ENCODE peak calls at places on chromosomes 3 and 15, in eight cellular contexts. M is heart left ventricle, S is uterus, A is adrenal gland, J is K562, G is HCT116, R is spleen, Y is stomach. I is an unnamed sample.
A peak's percentile ranks its signal among the peaks of the same experiment; 100 is the strongest.

GRCh38 chr3:188378786-188379185 is 224.8 kb downstream of the LPP start:
- DNase-seq in R (no peak), G (no peak), M (no peak), Y (no peak), A (no peak), S (no peak), J (no peak), I (peak; percentile 63)

GRCh38 chr15:92097473-92098178 is 244.1 kb downstream of the SLCO3A1 start:
- DNase-seq in A (peak; percentile 39), R (no peak), J (peak; percentile 51), G (peak; percentile 16), M (no peak), Y (peak; percentile 50), S (no peak), I (peak; percentile 58)

GRCh38 chr3:86984271-86984670 is 6.7 kb downstream of the VGLL3 start:
- DNase-seq in M (no peak), A (no peak), J (no peak), R (no peak), Y (no peak), G (no peak), S (no peak), I (no peak)

GRCh38 chr15:41564286-41564959 is 5.4 kb downstream of the TYRO3 start:
- DNase-seq in S (peak; percentile 46), Y (no peak), M (no peak), J (peak; percentile 78), G (no peak), R (peak; percentile 76), A (peak; percentile 82), I (no peak)

GRCh38 chr15:42858540-42858939 is 62.0 kb downstream of the TTBK2 start:
- DNase-seq in M (no peak), G (no peak), R (no peak), J (no peak), S (no peak), Y (no peak), A (no peak), I (no peak)

GRCh38 chr3:78734048-78734637 is 1033.7 kb downstream of the ROBO1 start:
- DNase-seq in Y (no peak), S (no peak), J (no peak), M (no peak), A (no peak), G (no peak), R (no peak), I (no peak)

GRCh38 chr15:70793694-70794093 is 30.3 kb upstream of the UACA start:
- DNase-seq in M (no peak), G (no peak), R (no peak), A (no peak), J (no peak), Y (peak; percentile 40), S (no peak), I (no peak)

GRCh38 chr3:187186801-187187421 is 10.4 kb upstream of the RTP1 start:
- DNase-seq in R (no peak), G (no peak), A (peak; percentile 36), M (peak; percentile 72), S (peak; percentile 66), Y (peak; percentile 59), J (peak; percentile 69), I (no peak)

GRCh38 chr3:133295199-133295901 is 104.5 kb upstream of the BFSP2 start:
- DNase-seq in A (peak; percentile 17), Y (no peak), J (no peak), M (no peak), S (no peak), R (no peak), G (no peak), I (no peak)

GRCh38 chr3:31610700-31611275 is 78.1 kb downstream of the STT3B start:
- DNase-seq in M (no peak), G (peak; percentile 10), S (no peak), Y (no peak), R (no peak), A (no peak), J (no peak), I (no peak)

DNA sequence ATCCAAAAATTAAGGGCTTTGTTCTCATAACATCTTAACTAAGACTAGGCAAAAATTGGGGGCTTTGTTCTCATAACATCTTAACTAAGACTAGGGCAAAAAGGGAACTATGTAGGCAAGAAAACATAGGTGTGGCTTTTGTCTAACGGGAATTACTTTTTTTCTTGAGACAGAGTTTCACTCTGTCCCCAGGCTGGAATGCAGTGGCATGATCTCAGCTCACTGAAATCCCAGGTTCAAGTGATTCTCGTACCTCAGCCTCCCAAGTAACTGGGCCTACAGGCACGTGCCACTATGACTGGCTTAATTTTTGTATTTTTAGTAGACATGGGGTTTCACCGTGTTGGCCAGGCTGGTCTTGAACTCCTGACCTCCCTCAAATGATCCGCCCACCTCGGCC is 49.8 kb upstream of the CSPG5 start:
- DNase-seq in G (no peak), M (no peak), R (no peak), Y (no peak), J (no peak), A (no peak), S (no peak), I (no peak)
- H3K36me3 ChIP-seq in G (peaks cover 34% of the 10 kb centered on the region), M (peaks cover 9% of the 10 kb centered on the region), R (peaks cover 35% of the 10 kb centered on the region), Y (peaks cover 77% of the 10 kb centered on the region), J (peaks cover 89% of the 10 kb centered on the region), A (peaks cover 15% of the 10 kb centered on the region), S (no peaks in the 10 kb centered on the region), I (no peaks in the 10 kb centered on the region)

GRCh38 chr15:65611888-65612615 is 1.1 kb upstream of the INTS14 start:
- DNase-seq in A (no peak), G (no peak), S (no peak), J (no peak), Y (no peak), M (no peak), R (no peak), I (no peak)
- TF ChIP-seq POLR2A in A (no peak), G (no peak), S (no peak), J (no peak), Y (no peak), M (no peak), R (no peak), I (no peak)

GRCh38 chr3:16399473-16399872 is 114.0 kb downstream of the RFTN1 start:
- DNase-seq in R (no peak), M (peak; percentile 47), J (no peak), S (peak; percentile 66), G (no peak), Y (no peak), A (peak; percentile 31), I (no peak)
- H3K36me3 ChIP-seq in R (no peaks in the 10 kb centered on the region), M (no peaks in the 10 kb centered on the region), J (no peaks in the 10 kb centered on the region), S (no peaks in the 10 kb centered on the region), G (no peaks in the 10 kb centered on the region), Y (no peaks in the 10 kb centered on the region), A (no peaks in the 10 kb centered on the region), I (no peaks in the 10 kb centered on the region)

DNA sequence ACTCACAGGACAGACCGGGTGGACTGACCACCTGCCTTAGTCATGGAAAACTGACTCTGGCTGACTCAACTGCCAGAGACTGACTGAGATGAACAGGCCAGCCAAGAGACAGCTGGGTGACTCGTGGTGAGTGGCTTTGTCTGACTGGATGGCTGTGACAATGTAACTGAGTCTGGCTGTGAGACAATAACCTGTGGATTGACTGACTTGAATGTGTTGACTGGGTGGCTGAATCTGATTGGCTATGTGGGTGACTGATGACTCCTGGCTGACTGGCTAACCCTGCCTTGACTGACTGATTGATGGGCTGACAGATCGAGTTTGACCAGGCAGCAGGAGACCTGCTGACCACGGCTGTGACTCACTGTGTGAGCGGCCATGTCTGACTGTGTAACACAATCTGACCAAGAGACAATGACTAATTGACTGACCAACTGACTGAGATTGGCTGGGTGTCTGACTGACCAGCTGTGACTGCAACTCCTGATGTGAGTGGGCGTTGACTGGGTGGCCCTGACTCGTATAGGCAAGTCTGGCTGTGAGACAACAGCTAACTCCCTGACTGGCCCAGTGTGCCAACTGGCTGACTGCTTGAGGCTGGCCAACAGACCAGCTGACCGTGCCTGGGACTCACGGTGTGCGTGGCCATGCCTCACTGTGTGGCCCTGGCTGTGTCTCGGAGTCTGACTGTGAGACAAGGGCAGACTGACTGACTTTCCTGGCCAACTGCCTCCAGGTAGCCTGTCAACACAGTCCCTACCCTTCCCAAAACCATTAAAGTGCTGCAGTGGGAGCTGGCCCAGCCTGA is 509.1 kb downstream of the SHQ1 start:
- DNase-seq in G (peak; percentile 95), S (peak; percentile 42), A (peak; percentile 93), Y (peak; percentile 30), J (peak; percentile 84), M (no peak), R (peak; percentile 71), I (no peak)
- TF ChIP-seq POLR2A in G (no peak), S (no peak), A (no peak), Y (no peak), J (no peak), M (no peak), R (no peak), I (no peak)